ENCODE peak calls at places on chromosomes 5 and 9, in ten cellular contexts. W, K, Q, B, J, S, E, T, M and X are unnamed samples.

GRCh38 chr9:120889606-120890396 is 12.8 kb upstream of the PHF19 start:
- DNase-seq in W (no peak), K (no peak), Q (no peak), B (no peak), J (no peak), S (no peak), E (no peak), T (no peak), M (no peak), X (no peak)

GRCh38 chr5:83414601-83415000 is 56.9 kb upstream of the VCAN start:
- DNase-seq in W (peak; percentile 26), K (no peak), Q (no peak), B (no peak), J (no peak), S (no peak), E (no peak), T (no peak), M (no peak), X (no peak)

GRCh38 chr5:16528382-16528849 is 62.8 kb upstream of the ZNF622 start:
- DNase-seq in W (no peak), K (no peak), Q (no peak), B (no peak), J (no peak), S (peak; percentile 4), E (no peak), T (no peak), M (no peak), X (no peak)

GRCh38 chr5:124468671-124469411 is 277.6 kb downstream of the ZNF608 start:
- DNase-seq in W (no peak), K (no peak), Q (no peak), B (no peak), J (peak; percentile 68), S (no peak), E (no peak), T (no peak), M (no peak), X (no peak)

GRCh38 chr9:104858846-104859245 is 69.1 kb downstream of the ABCA1 start:
- DNase-seq in W (no peak), K (no peak), Q (no peak), B (no peak), J (no peak), S (no peak), E (no peak), T (no peak), M (no peak), X (no peak)

GRCh38 chr9:70073193-70073592 is 29.5 kb downstream of the MAMDC2 start:
- DNase-seq in W (peak; percentile 30), K (no peak), Q (no peak), B (no peak), J (no peak), S (no peak), E (no peak), T (no peak), M (no peak), X (no peak)

GRCh38 chr5:22651355-22651754 is 201.8 kb downstream of the CDH12 start:
- DNase-seq in W (no peak), K (no peak), Q (no peak), B (no peak), J (no peak), S (no peak), E (no peak), T (no peak), M (no peak), X (no peak)

GRCh38 chr5:159444441-159445082 is 114.3 kb upstream of the IL12B start:
- DNase-seq in W (peak; percentile 72), K (no peak), Q (no peak), B (no peak), J (peak; percentile 66), S (peak; percentile 66), E (peak; percentile 68), T (no peak), M (peak; percentile 50), X (no peak)

GRCh38 chr9:903886-904285 is 62.4 kb downstream of the DMRT1 start:
- DNase-seq in W (no peak), K (no peak), Q (no peak), B (no peak), J (no peak), S (no peak), E (no peak), T (no peak), M (no peak), X (no peak)

GRCh38 chr9:126853667-126854066 is 6.8 kb upstream of the ZBTB34 start:
- DNase-seq in W (no peak), K (no peak), Q (no peak), B (no peak), J (no peak), S (no peak), E (no peak), T (no peak), M (no peak), X (no peak)

GRCh38 chr9:93072383-93072795 is 13.9 kb downstream of the SUSD3 start:
- DNase-seq in W (peak; percentile 88), K (no peak), Q (no peak), B (no peak), J (no peak), S (no peak), E (peak; percentile 42), T (no peak), M (no peak), X (no peak)

GRCh38 chr9:133003071-133003461 is 24.6 kb downstream of the GFI1B start:
- DNase-seq in W (no peak), K (no peak), Q (no peak), B (peak; percentile 50), J (no peak), S (peak; percentile 93), E (no peak), T (no peak), M (no peak), X (no peak)

GRCh38 chr5:79653843-79654242 is 35.8 kb upstream of the CMYA5 start:
- DNase-seq in W (no peak), K (no peak), Q (no peak), B (no peak), J (no peak), S (no peak), E (no peak), T (no peak), M (no peak), X (no peak)

GRCh38 chr9:95112436-95113280 is 204.9 kb downstream of the FANCC start:
- DNase-seq in W (no peak), K (no peak), Q (no peak), B (peak; percentile 41), J (no peak), S (no peak), E (no peak), T (no peak), M (no peak), X (no peak)

GRCh38 chr5:16659536-16659935 is 42.7 kb upstream of the RETREG1 start:
- DNase-seq in W (no peak), K (no peak), Q (no peak), B (no peak), J (no peak), S (no peak), E (no peak), T (no peak), M (no peak), X (no peak)

GRCh38 chr9:125255781-125256391 is 5.7 kb upstream of the GAPVD1 start:
- DNase-seq in W (peak; percentile 42), K (no peak), Q (no peak), B (no peak), J (peak; percentile 46), S (peak; percentile 46), E (no peak), T (no peak), M (no peak), X (no peak)

GRCh38 chr5:64622991-64623390 is 67.3 kb upstream of the SHISAL2B start:
- DNase-seq in W (no peak), K (no peak), Q (no peak), B (no peak), J (no peak), S (no peak), E (no peak), T (no peak), M (no peak), X (no peak)
- TF ChIP-seq CTCF in W (no peak), K (no peak), Q (no peak), B (no peak), J (no peak), S (no peak), E (no peak), T (no peak), M (no peak), X (no peak)

DNA sequence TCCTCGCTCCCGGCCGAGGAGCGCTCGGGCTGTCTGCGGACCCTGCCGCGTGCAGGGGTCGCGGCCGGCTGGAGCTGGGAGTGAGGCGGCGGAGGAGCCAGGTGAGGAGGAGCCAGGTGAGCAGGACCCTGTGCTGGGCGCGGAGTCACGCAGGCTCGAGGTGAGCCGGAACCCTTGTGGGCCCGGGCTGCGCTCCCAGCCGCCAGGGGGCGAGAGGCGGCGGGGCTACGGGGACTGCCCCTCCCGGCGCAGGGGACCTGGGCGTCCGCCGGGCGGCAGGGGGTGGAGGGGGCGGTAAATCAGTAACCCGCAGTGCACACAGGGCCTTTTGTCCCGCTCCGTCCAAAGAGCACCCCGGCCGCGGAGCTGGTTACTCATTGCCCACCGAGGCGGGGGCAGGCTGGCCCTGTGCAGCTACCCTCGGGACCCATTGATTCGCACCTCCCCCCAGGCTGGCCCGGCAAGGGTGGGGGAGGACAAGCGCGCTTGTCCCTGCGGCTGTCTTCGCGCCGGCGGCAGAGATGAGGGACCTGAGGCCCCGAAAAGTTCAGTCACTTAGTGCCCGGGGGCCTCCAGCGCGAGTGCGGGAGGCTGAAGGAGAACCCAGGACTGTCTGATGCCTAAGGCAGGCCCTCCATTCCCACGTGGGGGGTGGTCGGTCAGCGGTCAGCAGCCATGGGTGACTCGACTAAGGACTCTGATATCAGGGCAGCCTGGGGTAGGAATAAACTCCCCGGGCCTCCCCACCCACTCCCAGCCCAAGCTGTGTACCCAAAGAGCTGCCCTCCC is 397 bp downstream of the FGFR4 start:
- DNase-seq in W (peak; percentile 42), K (peak; percentile 67), Q (no peak), B (peak; percentile 95), J (peak; percentile 83), S (peak; percentile 65), E (no peak), T (no peak), M (peak; percentile 85), X (no peak)
- TF ChIP-seq CTCF in W (peak; percentile 43), K (peak; percentile 45), Q (no peak), B (peak; percentile 49), J (peak; percentile 69), S (peak; percentile 55), E (peak; percentile 45), T (peak; percentile 18), M (peak; percentile 69), X (peak; percentile 38)

GRCh38 chr5:146451411-146451810 is 4.3 kb downstream of the TCERG1 start:
- DNase-seq in W (no peak), K (no peak), Q (no peak), B (no peak), J (peak; percentile 44), S (no peak), E (no peak), T (no peak), M (no peak), X (no peak)
- TF ChIP-seq CTCF in W (no peak), K (no peak), Q (no peak), B (no peak), J (peak; percentile 73), S (peak; percentile 22), E (peak; percentile 28), T (no peak), M (no peak), X (no peak)

DNA sequence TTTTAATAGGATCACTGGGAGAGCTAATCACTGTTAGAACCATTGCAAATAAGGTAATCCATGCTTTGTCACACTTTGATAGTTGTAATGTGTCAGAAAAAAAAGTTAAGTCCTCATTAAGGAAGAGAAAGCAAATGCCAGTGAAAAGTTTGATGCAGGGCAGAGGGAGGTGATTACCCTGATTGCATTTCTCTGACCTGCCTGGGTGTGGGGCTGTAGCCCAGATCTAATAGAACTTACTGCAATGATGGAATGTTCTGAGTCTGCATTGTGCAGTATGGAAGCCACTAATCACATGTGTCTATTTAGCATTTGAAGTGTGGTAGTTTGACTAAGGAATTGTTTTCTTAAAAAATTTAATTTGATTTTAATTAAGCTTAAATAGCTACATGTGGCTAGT is 202.7 kb downstream of the ATP10B start:
- DNase-seq in W (no peak), K (no peak), Q (no peak), B (no peak), J (peak; percentile 64), S (peak; percentile 21), E (no peak), T (no peak), M (no peak), X (no peak)
- TF ChIP-seq CTCF in W (no peak), K (no peak), Q (no peak), B (peak; percentile 11), J (peak; percentile 63), S (peak; percentile 52), E (no peak), T (no peak), M (peak; percentile 39), X (no peak)